ENCODE peak calls at places on chromosomes 7 and 10, in ten cellular contexts. H is WTC11, W is spleen, Z is GM20000, V is uterus, M is brain microvascular endothelial cell, G is cardiac muscle cell, O is heart right ventricle, R is Calu3, F is choroid plexus epithelial cell. S is an unnamed sample.
A peak's percentile ranks its signal among the peaks of the same experiment; 100 is the strongest.

GRCh38 chr7:132161976-132162375 is 414.3 kb downstream of the PLXNA4 start:
- DNase-seq in V (no peak), Z (no peak), R (no peak), H (no peak), F (no peak), O (no peak), G (no peak), M (no peak), W (no peak), S (no peak)

GRCh38 chr7:47336178-47337020 is 245.5 kb downstream of the TNS3 start:
- DNase-seq in G (peak; percentile 48), Z (no peak), F (peak; percentile 42), O (peak; percentile 74), M (no peak), W (peak; percentile 46), H (no peak), R (no peak), V (no peak), S (no peak)

GRCh38 chr10:97321032-97321806 is 2.1 kb downstream of the FRAT1 start:
- DNase-seq in M (no peak), F (no peak), V (no peak), O (peak; percentile 43), Z (no peak), H (peak; percentile 49), G (no peak), R (no peak), W (peak; percentile 88), S (peak; percentile 45)

GRCh38 chr10:86100581-86101061 is 266.0 kb downstream of the GRID1 start:
- DNase-seq in O (no peak), V (no peak), M (no peak), Z (peak; percentile 36), F (peak; percentile 2), W (peak; percentile 50), R (peak; percentile 10), H (no peak), G (peak; percentile 18), S (no peak)

GRCh38 chr10:29946953-29947700 is 112.3 kb downstream of the JCAD start:
- DNase-seq in W (no peak), G (peak; percentile 91), M (peak; percentile 83), F (peak; percentile 89), V (peak; percentile 47), H (no peak), R (peak; percentile 41), O (peak; percentile 43), Z (no peak), S (no peak)

GRCh38 chr10:119344381-119344780 is 137.0 kb downstream of the GRK5 start:
- DNase-seq in O (no peak), M (no peak), Z (no peak), G (no peak), W (peak; percentile 31), V (no peak), H (no peak), F (no peak), R (no peak), S (no peak)

GRCh38 chr10:100977436-100977835 is 8.1 kb downstream of the SEMA4G start:
- DNase-seq in G (no peak), R (no peak), F (no peak), Z (no peak), H (no peak), W (peak; percentile 45), V (no peak), O (no peak), M (no peak), S (no peak)

GRCh38 chr10:125844673-125845300 is 21.4 kb downstream of the BCCIP start:
- DNase-seq in G (no peak), Z (no peak), F (no peak), O (no peak), H (no peak), W (no peak), V (peak; percentile 30), M (no peak), R (no peak), S (no peak)

GRCh38 chr7:135409845-135410545 is 99.9 kb downstream of the CNOT4 start:
- DNase-seq in R (no peak), F (no peak), Z (no peak), V (no peak), W (no peak), O (no peak), M (no peak), G (no peak), H (no peak), S (no peak)

GRCh38 chr7:120512701-120513100 is 239.7 kb downstream of the KCND2 start:
- DNase-seq in V (no peak), R (no peak), H (no peak), Z (no peak), W (no peak), O (no peak), G (no peak), M (no peak), F (no peak), S (no peak)

GRCh38 chr7:32905175-32905662 is 13.7 kb upstream of the KBTBD2 start:
- DNase-seq in G (peak; percentile 76), H (peak; percentile 62), O (peak; percentile 54), R (peak; percentile 83), M (peak; percentile 59), V (peak; percentile 33), Z (no peak), F (peak; percentile 62), W (no peak), S (no peak)

GRCh38 chr7:138184191-138184590 is 107.9 kb downstream of the AKR1D1 start:
- DNase-seq in R (no peak), H (no peak), O (no peak), M (no peak), G (no peak), F (no peak), W (no peak), V (no peak), Z (no peak), S (no peak)

GRCh38 chr10:44853148-44853734 is 57.9 kb upstream of the TMEM72 start:
- DNase-seq in H (no peak), G (peak; percentile 67), R (peak; percentile 17), W (no peak), F (peak; percentile 65), M (no peak), Z (no peak), V (no peak), O (no peak), S (no peak)

GRCh38 chr7:157760004-157760730 is 423.4 kb downstream of the DNAJB6 start:
- DNase-seq in R (no peak), G (no peak), W (peak; percentile 56), V (no peak), H (no peak), O (no peak), M (no peak), Z (no peak), F (peak; percentile 21), S (no peak)

GRCh38 chr10:14547826-14548225 is 217.1 kb upstream of the FRMD4A start:
- DNase-seq in V (no peak), F (no peak), Z (no peak), W (no peak), G (no peak), M (no peak), R (no peak), O (no peak), H (peak; percentile 55), S (no peak)
- TF ChIP-seq CTCF in V (no peak), F (no peak), Z (no peak), W (no peak), G (no peak), M (peak; percentile 53), R (peak; percentile 18), O (no peak), H (peak; percentile 22), S (peak; percentile 23)

GRCh38 chr7:77991656-77992055 is 193.1 kb downstream of the PHTF2 start:
- DNase-seq in F (no peak), Z (no peak), V (no peak), G (no peak), W (no peak), M (no peak), O (no peak), H (no peak), R (no peak), S (no peak)

GRCh38 chr7:77985232-77985973 is 186.8 kb downstream of the PHTF2 start:
- DNase-seq in Z (no peak), V (no peak), H (no peak), R (no peak), F (no peak), O (no peak), W (no peak), G (peak; percentile 38), M (no peak), S (no peak)

GRCh38 chr7:77993823-77994222 is 195.2 kb downstream of the PHTF2 start:
- DNase-seq in V (no peak), H (no peak), F (no peak), W (no peak), Z (no peak), O (no peak), R (no peak), G (no peak), M (no peak), S (no peak)

GRCh38 chr7:77985974-77986339 is 187.4 kb downstream of the PHTF2 start:
- DNase-seq in O (no peak), V (no peak), Z (no peak), G (peak; percentile 81), W (no peak), M (no peak), H (no peak), F (peak; percentile 54), R (no peak), S (no peak)

GRCh38 chr7:77989981-77990566 is 191.5 kb downstream of the PHTF2 start:
- DNase-seq in V (no peak), R (peak; percentile 47), H (peak; percentile 68), G (peak; percentile 12), W (no peak), Z (no peak), F (no peak), O (no peak), M (no peak), S (no peak)
- TF ChIP-seq CTCF in V (no peak), R (no peak), H (peak; percentile 46), G (no peak), W (no peak), Z (peak; percentile 10), F (no peak), O (no peak), M (peak; percentile 16), S (no peak)

GRCh38 chr7:36615877-36616276 is 108.4 kb downstream of the AOAH start:
- DNase-seq in H (peak; percentile 23), F (no peak), G (no peak), R (no peak), V (no peak), O (no peak), Z (no peak), W (no peak), M (no peak), S (no peak)
- TF ChIP-seq CTCF in H (no peak), F (no peak), G (no peak), R (no peak), V (no peak), O (no peak), Z (no peak), W (no peak), M (no peak), S (no peak)

DNA sequence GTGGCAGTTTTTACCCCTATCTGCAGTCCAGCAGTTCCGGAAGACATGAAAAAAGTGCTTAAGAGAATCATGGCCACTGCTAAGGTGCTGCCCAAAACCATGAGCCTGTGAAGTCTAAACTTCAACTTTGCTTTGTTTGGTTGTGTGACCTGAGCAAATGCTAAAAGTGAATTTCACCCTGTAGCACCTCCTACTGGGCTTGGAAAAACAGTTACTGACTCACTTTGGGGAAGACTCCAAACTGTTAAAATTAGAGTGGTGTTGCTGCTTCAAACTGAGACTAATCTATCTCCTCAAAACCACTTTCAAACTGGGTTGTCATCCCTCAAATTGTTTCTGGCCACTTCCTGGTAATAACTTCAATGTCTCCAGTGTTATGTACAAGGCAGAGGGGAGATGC is 21.3 kb downstream of the MKX start:
- DNase-seq in G (no peak), F (no peak), O (no peak), Z (no peak), V (no peak), H (no peak), W (no peak), R (no peak), M (no peak), S (no peak)
- TF ChIP-seq CTCF in G (peak; percentile 17), F (peak; percentile 32), O (no peak), Z (no peak), V (no peak), H (no peak), W (no peak), R (no peak), M (peak; percentile 39), S (no peak)

S was measured in nephron progenitor cell.